ENCODE peak calls at places on chromosome 16, in four cellular contexts. One of them, this sample, is unnamed.

GRCh38 chr16:72425571-72426341 is 253.8 kb upstream of the PMFBP1 start:
- DNase-seq in HCEC 1CT: no peak
- DNase-seq in fibroblast of lung: no peak
- DNase-seq in CD8-positive, alpha-beta T cell: no peak
- DNase-seq in this sample: no peak

GRCh38 chr16:20923876-20924275 is 23.3 kb downstream of the LYRM1 start:
- DNase-seq in HCEC 1CT: no peak
- DNase-seq in fibroblast of lung: no peak
- DNase-seq in CD8-positive, alpha-beta T cell: no peak
- DNase-seq in this sample: no peak

GRCh38 chr16:81601008-81601428 is 156.4 kb downstream of the CMIP start:
- DNase-seq in HCEC 1CT: peak
- DNase-seq in fibroblast of lung: peak
- DNase-seq in CD8-positive, alpha-beta T cell: no peak
- DNase-seq in this sample: peak

GRCh38 chr16:7440886-7441400 is 108.3 kb downstream of the RBFOX1 start:
- DNase-seq in HCEC 1CT: no peak
- DNase-seq in fibroblast of lung: no peak
- DNase-seq in CD8-positive, alpha-beta T cell: no peak
- DNase-seq in this sample: no peak

GRCh38 chr16:80231118-80231515 is 309.7 kb upstream of the DYNLRB2 start:
- DNase-seq in HCEC 1CT: no peak
- DNase-seq in fibroblast of lung: peak
- DNase-seq in CD8-positive, alpha-beta T cell: no peak
- DNase-seq in this sample: no peak

GRCh38 chr16:56932588-56933265 is 785 bp downstream of the HERPUD1 start:
- DNase-seq in HCEC 1CT: peak
- DNase-seq in fibroblast of lung: peak
- DNase-seq in CD8-positive, alpha-beta T cell: peak
- DNase-seq in this sample: peak

GRCh38 chr16:85104821-85105391 is 7.4 kb downstream of the CIBAR2 start:
- DNase-seq in HCEC 1CT: no peak
- DNase-seq in fibroblast of lung: no peak
- DNase-seq in CD8-positive, alpha-beta T cell: peak
- DNase-seq in this sample: no peak

GRCh38 chr16:49799172-49799571 is 56.7 kb downstream of the ZNF423 start:
- DNase-seq in HCEC 1CT: no peak
- DNase-seq in fibroblast of lung: no peak
- DNase-seq in CD8-positive, alpha-beta T cell: no peak
- DNase-seq in this sample: no peak

GRCh38 chr16:48013476-48013875 is 142.3 kb downstream of the ABCC12 start:
- DNase-seq in HCEC 1CT: peak
- DNase-seq in fibroblast of lung: no peak
- DNase-seq in CD8-positive, alpha-beta T cell: no peak
- DNase-seq in this sample: no peak

GRCh38 chr16:74309789-74310781 is 13.5 kb downstream of the PSMD7 start:
- DNase-seq in HCEC 1CT: peak
- DNase-seq in fibroblast of lung: peak
- DNase-seq in CD8-positive, alpha-beta T cell: no peak
- DNase-seq in this sample: peak

GRCh38 chr16:3009568-3010390 is 2.9 kb upstream of the CLDN9 start:
- DNase-seq in HCEC 1CT: no peak
- DNase-seq in fibroblast of lung: no peak
- DNase-seq in CD8-positive, alpha-beta T cell: no peak
- DNase-seq in this sample: no peak

GRCh38 chr16:4927661-4928060 is 9.3 kb downstream of the PPL start:
- DNase-seq in HCEC 1CT: no peak
- DNase-seq in fibroblast of lung: no peak
- DNase-seq in CD8-positive, alpha-beta T cell: no peak
- DNase-seq in this sample: no peak

GRCh38 chr16:50096791-50097190 is 31.0 kb downstream of the HEATR3 start:
- DNase-seq in HCEC 1CT: peak
- DNase-seq in fibroblast of lung: peak
- DNase-seq in CD8-positive, alpha-beta T cell: no peak
- DNase-seq in this sample: peak

GRCh38 chr16:9077001-9077809 is 14.2 kb upstream of the HAPSTR1 start:
- DNase-seq in HCEC 1CT: peak
- DNase-seq in fibroblast of lung: no peak
- DNase-seq in CD8-positive, alpha-beta T cell: no peak
- DNase-seq in this sample: peak